ENCODE peak calls at places on chromosomes 2 and 18, in six cellular contexts. One of them, this sample, is unnamed.

GRCh38 chr18:48613589-48613988 is 74.8 kb downstream of the CTIF start:
- DNase-seq in mesendoderm: no peak
- DNase-seq in H9: no peak
- DNase-seq in mesenchymal stem cell: no peak
- DNase-seq in IMR-90: peak
- DNase-seq in neuronal stem cell: no peak
- DNase-seq in this sample: peak

GRCh38 chr2:43405829-43406228 is 179.4 kb upstream of the ZFP36L2 start:
- DNase-seq in mesenchymal stem cell: peak
- DNase-seq in H9: no peak
- DNase-seq in neuronal stem cell: peak
- DNase-seq in IMR-90: no peak
- DNase-seq in mesendoderm: no peak
- DNase-seq in this sample: no peak

GRCh38 chr18:58455318-58455950 is 173.5 kb downstream of the ALPK2 start:
- DNase-seq in mesendoderm: no peak
- DNase-seq in mesenchymal stem cell: no peak
- DNase-seq in IMR-90: no peak
- DNase-seq in neuronal stem cell: no peak
- DNase-seq in H9: no peak
- DNase-seq in this sample: no peak

GRCh38 chr2:27182346-27182745 is 29.5 kb upstream of the ATRAID start:
- DNase-seq in neuronal stem cell: no peak
- DNase-seq in IMR-90: peak
- DNase-seq in H9: no peak
- DNase-seq in mesendoderm: no peak
- DNase-seq in mesenchymal stem cell: peak
- DNase-seq in this sample: no peak

GRCh38 chr18:10170375-10170774 is 256.6 kb downstream of the VAPA start:
- DNase-seq in IMR-90: no peak
- DNase-seq in neuronal stem cell: no peak
- DNase-seq in H9: no peak
- DNase-seq in mesenchymal stem cell: no peak
- DNase-seq in mesendoderm: no peak
- DNase-seq in this sample: no peak

GRCh38 chr2:164739966-164740365 is 101.7 kb downstream of the COBLL1 start:
- DNase-seq in neuronal stem cell: no peak
- DNase-seq in mesenchymal stem cell: peak
- DNase-seq in H9: no peak
- DNase-seq in IMR-90: peak
- DNase-seq in mesendoderm: peak
- DNase-seq in this sample: no peak

GRCh38 chr2:105803773-105804172 is 59.1 kb downstream of the NCK2 start:
- DNase-seq in mesendoderm: no peak
- DNase-seq in mesenchymal stem cell: peak
- DNase-seq in neuronal stem cell: no peak
- DNase-seq in H9: no peak
- DNase-seq in IMR-90: no peak
- DNase-seq in this sample: no peak

GRCh38 chr2:26325851-26326250 is 20.1 kb upstream of the SELENOI start:
- DNase-seq in H9: no peak
- DNase-seq in mesendoderm: no peak
- DNase-seq in mesenchymal stem cell: peak
- DNase-seq in neuronal stem cell: no peak
- DNase-seq in IMR-90: peak
- DNase-seq in this sample: peak

GRCh38 chr2:5315512-5315911 is 376.7 kb upstream of the SOX11 start:
- DNase-seq in H9: no peak
- DNase-seq in mesenchymal stem cell: no peak
- DNase-seq in mesendoderm: peak
- DNase-seq in IMR-90: no peak
- DNase-seq in neuronal stem cell: peak
- DNase-seq in this sample: no peak

GRCh38 chr2:127117603-127118002 is 10.6 kb upstream of the BIN1 start:
- DNase-seq in H9: no peak
- DNase-seq in mesendoderm: no peak
- DNase-seq in mesenchymal stem cell: no peak
- DNase-seq in neuronal stem cell: no peak
- DNase-seq in IMR-90: no peak
- DNase-seq in this sample: peak

GRCh38 chr2:233822101-233822771 is 32.1 kb downstream of the HJURP start:
- DNase-seq in IMR-90: no peak
- DNase-seq in H9: no peak
- DNase-seq in mesendoderm: no peak
- DNase-seq in neuronal stem cell: no peak
- DNase-seq in mesenchymal stem cell: no peak
- DNase-seq in this sample: no peak

GRCh38 chr2:222864296-222864695 is 3.5 kb downstream of the ACSL3 start:
- DNase-seq in H9: peak
- DNase-seq in mesendoderm: peak
- DNase-seq in neuronal stem cell: peak
- DNase-seq in IMR-90: peak
- DNase-seq in mesenchymal stem cell: peak
- DNase-seq in this sample: no peak

GRCh38 chr2:72673279-72673678 is 152.6 kb downstream of the EXOC6B start:
- DNase-seq in IMR-90: peak
- DNase-seq in H9: no peak
- DNase-seq in neuronal stem cell: no peak
- DNase-seq in mesendoderm: no peak
- DNase-seq in mesenchymal stem cell: no peak
- DNase-seq in this sample: no peak

GRCh38 chr2:84849271-84849952 is 31.5 kb downstream of the TRABD2A start:
- DNase-seq in neuronal stem cell: no peak
- DNase-seq in IMR-90: peak
- DNase-seq in H9: no peak
- DNase-seq in mesendoderm: no peak
- DNase-seq in mesenchymal stem cell: no peak
- DNase-seq in this sample: no peak

GRCh38 chr18:56168049-56168781 is 470.2 kb downstream of the TXNL1 start:
- DNase-seq in H9: no peak
- DNase-seq in mesendoderm: peak
- DNase-seq in neuronal stem cell: no peak
- DNase-seq in IMR-90: peak
- DNase-seq in mesenchymal stem cell: peak
- DNase-seq in this sample: peak

GRCh38 chr2:49248506-49248905 is 94.2 kb upstream of the FSHR start:
- DNase-seq in H9: no peak
- DNase-seq in neuronal stem cell: no peak
- DNase-seq in mesendoderm: peak
- DNase-seq in mesenchymal stem cell: peak
- DNase-seq in IMR-90: peak
- DNase-seq in this sample: no peak

GRCh38 chr18:21897811-21898210 is 157.2 kb downstream of the MIB1 start:
- DNase-seq in neuronal stem cell: peak
- DNase-seq in mesenchymal stem cell: peak
- DNase-seq in H9: peak
- DNase-seq in IMR-90: peak
- DNase-seq in mesendoderm: peak
- DNase-seq in this sample: peak

GRCh38 chr2:136010126-136010525 is 24.7 kb upstream of the DARS1 start:
- DNase-seq in mesendoderm: no peak
- DNase-seq in mesenchymal stem cell: no peak
- DNase-seq in H9: no peak
- DNase-seq in IMR-90: peak
- DNase-seq in neuronal stem cell: no peak
- DNase-seq in this sample: no peak

GRCh38 chr2:36395866-36396265 is 40.3 kb downstream of the CRIM1 start:
- DNase-seq in H9: no peak
- DNase-seq in mesendoderm: no peak
- DNase-seq in mesenchymal stem cell: peak
- DNase-seq in IMR-90: no peak
- DNase-seq in neuronal stem cell: no peak
- DNase-seq in this sample: no peak

GRCh38 chr2:18745431-18746272 is 156.3 kb upstream of the NT5C1B start:
- DNase-seq in IMR-90: no peak
- DNase-seq in neuronal stem cell: no peak
- DNase-seq in H9: no peak
- DNase-seq in mesenchymal stem cell: no peak
- DNase-seq in mesendoderm: no peak
- DNase-seq in this sample: no peak

GRCh38 chr18:72180689-72181088 is 363.5 kb downstream of the CBLN2 start:
- DNase-seq in IMR-90: no peak
- DNase-seq in neuronal stem cell: no peak
- DNase-seq in H9: no peak
- DNase-seq in mesendoderm: no peak
- DNase-seq in mesenchymal stem cell: no peak
- DNase-seq in this sample: no peak

GRCh38 chr18:7830468-7830867 is 263.4 kb downstream of the PTPRM start:
- DNase-seq in IMR-90: no peak
- DNase-seq in mesenchymal stem cell: no peak
- DNase-seq in mesendoderm: peak
- DNase-seq in neuronal stem cell: no peak
- DNase-seq in H9: no peak
- DNase-seq in this sample: no peak

GRCh38 chr2:19758658-19759057 is 143.1 kb downstream of the TTC32 start:
- DNase-seq in H9: no peak
- DNase-seq in mesenchymal stem cell: no peak
- DNase-seq in mesendoderm: no peak
- DNase-seq in neuronal stem cell: no peak
- DNase-seq in IMR-90: no peak
- DNase-seq in this sample: no peak
- H2BK15ac ChIP-seq in H9: no peak
- H2BK15ac ChIP-seq in mesenchymal stem cell: no peak
- H2BK15ac ChIP-seq in mesendoderm: no peak
- H2BK15ac ChIP-seq in neuronal stem cell: no peak
- H2BK15ac ChIP-seq in IMR-90: no peak
- H2BK15ac ChIP-seq in this sample: no peak

GRCh38 chr2:6525371-6525770 is 340.3 kb downstream of the CMPK2 start:
- DNase-seq in mesenchymal stem cell: no peak
- DNase-seq in neuronal stem cell: no peak
- DNase-seq in H9: no peak
- DNase-seq in IMR-90: no peak
- DNase-seq in mesendoderm: no peak
- DNase-seq in this sample: no peak
- H2BK15ac ChIP-seq in mesenchymal stem cell: no peak
- H2BK15ac ChIP-seq in neuronal stem cell: no peak
- H2BK15ac ChIP-seq in H9: no peak
- H2BK15ac ChIP-seq in IMR-90: no peak
- H2BK15ac ChIP-seq in mesendoderm: no peak
- H2BK15ac ChIP-seq in this sample: no peak

DNA sequence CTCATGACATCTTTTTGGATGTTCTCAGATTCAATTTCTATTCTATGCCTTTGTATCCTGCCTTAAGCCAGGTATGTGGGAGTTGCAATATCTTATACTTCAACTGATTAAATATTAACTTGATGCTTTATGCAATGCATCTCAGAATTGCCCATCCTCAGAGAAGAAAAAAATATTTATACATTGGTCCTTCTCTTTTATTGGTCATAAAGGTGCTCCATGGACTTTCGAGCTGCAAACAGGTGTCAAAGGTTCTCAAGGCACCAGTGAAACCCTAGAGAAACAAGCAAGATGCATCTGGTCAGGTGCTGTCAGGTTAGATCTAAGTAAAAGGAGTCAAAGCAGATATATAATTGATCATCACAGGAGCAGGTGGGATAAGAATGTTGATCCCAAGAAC is 690.5 kb downstream of the PLCL1 start:
- DNase-seq in mesenchymal stem cell: no peak
- DNase-seq in IMR-90: no peak
- DNase-seq in H9: no peak
- DNase-seq in mesendoderm: no peak
- DNase-seq in neuronal stem cell: no peak
- DNase-seq in this sample: no peak
- H2BK15ac ChIP-seq in mesenchymal stem cell: no peak
- H2BK15ac ChIP-seq in IMR-90: no peak
- H2BK15ac ChIP-seq in H9: no peak
- H2BK15ac ChIP-seq in mesendoderm: no peak
- H2BK15ac ChIP-seq in neuronal stem cell: no peak
- H2BK15ac ChIP-seq in this sample: no peak

DNA sequence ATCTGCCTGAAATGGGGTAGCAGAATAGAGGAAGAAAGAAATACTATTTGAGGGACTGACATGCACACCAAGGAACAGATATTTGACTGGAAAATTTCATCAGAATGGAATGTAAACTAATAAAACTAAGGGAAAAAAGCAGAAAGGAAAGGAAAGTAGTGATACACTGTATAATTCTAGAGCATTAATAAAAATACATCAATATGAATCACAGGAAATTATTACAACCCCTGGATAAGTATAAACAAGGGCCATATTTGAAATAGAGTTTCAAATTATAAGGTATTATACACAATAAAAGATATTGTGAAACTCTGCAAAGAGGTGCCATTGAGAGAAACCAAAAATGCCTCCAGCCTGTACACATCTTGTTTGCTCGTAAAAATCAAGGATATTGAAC is 149.6 kb downstream of the ICOS start:
- DNase-seq in mesendoderm: no peak
- DNase-seq in neuronal stem cell: no peak
- DNase-seq in IMR-90: no peak
- DNase-seq in mesenchymal stem cell: no peak
- DNase-seq in H9: no peak
- DNase-seq in this sample: no peak
- H2BK15ac ChIP-seq in mesendoderm: no peak
- H2BK15ac ChIP-seq in neuronal stem cell: no peak
- H2BK15ac ChIP-seq in IMR-90: no peak
- H2BK15ac ChIP-seq in mesenchymal stem cell: no peak
- H2BK15ac ChIP-seq in H9: no peak
- H2BK15ac ChIP-seq in this sample: no peak

DNA sequence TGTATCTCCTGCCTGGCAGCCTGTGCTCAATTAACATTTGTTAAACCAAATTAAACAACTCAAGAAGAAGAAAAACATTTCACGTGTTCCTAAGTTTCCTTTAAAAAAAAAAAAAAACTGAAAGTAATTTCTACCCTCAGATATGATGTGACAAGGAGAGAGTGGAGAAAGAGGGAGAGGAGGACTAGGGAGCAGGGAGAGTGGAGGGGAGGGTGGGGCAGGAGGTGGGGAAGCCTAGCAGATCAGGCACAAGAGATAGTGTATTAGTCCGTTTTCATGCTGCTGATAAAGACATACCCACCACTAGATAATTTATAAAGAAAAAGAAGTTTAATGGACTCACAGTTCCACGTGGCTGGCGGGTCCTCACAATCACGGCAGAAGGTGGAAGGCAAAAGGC is 46.4 kb downstream of the CYP1B1 start:
- DNase-seq in mesenchymal stem cell: no peak
- DNase-seq in mesendoderm: no peak
- DNase-seq in H9: no peak
- DNase-seq in IMR-90: no peak
- DNase-seq in neuronal stem cell: no peak
- DNase-seq in this sample: no peak
- H2BK15ac ChIP-seq in mesenchymal stem cell: no peak
- H2BK15ac ChIP-seq in mesendoderm: no peak
- H2BK15ac ChIP-seq in H9: no peak
- H2BK15ac ChIP-seq in IMR-90: no peak
- H2BK15ac ChIP-seq in neuronal stem cell: no peak
- H2BK15ac ChIP-seq in this sample: no peak

This sample was measured in H1.